ENCODE peak calls at places on chromosomes 11 and 22, in four cellular contexts. One of them, this sample, is unnamed.

GRCh38 chr11:70694371-70694770 is 296.0 kb downstream of the CTTN start:
- DNase-seq in kidney tubule cell: no peak
- DNase-seq in EH: no peak
- DNase-seq in GM19239: no peak
- DNase-seq in this sample: no peak

GRCh38 chr11:44993971-44994705 is 43.5 kb upstream of the TP53I11 start:
- DNase-seq in EH: no peak
- DNase-seq in GM19239: no peak
- DNase-seq in kidney tubule cell: no peak
- DNase-seq in this sample: no peak

GRCh38 chr11:116078101-116078561 is 573.9 kb upstream of the CADM1 start:
- DNase-seq in GM19239: no peak
- DNase-seq in kidney tubule cell: peak
- DNase-seq in EH: no peak
- DNase-seq in this sample: peak

GRCh38 chr11:60798631-60799030 is 13.5 kb downstream of the MS4A10 start:
- DNase-seq in kidney tubule cell: no peak
- DNase-seq in EH: no peak
- DNase-seq in GM19239: no peak
- DNase-seq in this sample: no peak

GRCh38 chr11:7637447-7638157 is 35.7 kb downstream of the CYB5R2 start:
- DNase-seq in GM19239: no peak
- DNase-seq in kidney tubule cell: no peak
- DNase-seq in EH: peak
- DNase-seq in this sample: no peak

GRCh38 chr11:21472256-21472655 is 720.6 kb upstream of the ANO5 start:
- DNase-seq in EH: no peak
- DNase-seq in GM19239: no peak
- DNase-seq in kidney tubule cell: peak
- DNase-seq in this sample: no peak

GRCh38 chr11:39571081-39571480 is 1888.4 kb downstream of the LRRC4C start:
- DNase-seq in kidney tubule cell: peak
- DNase-seq in EH: no peak
- DNase-seq in GM19239: no peak
- DNase-seq in this sample: no peak

GRCh38 chr22:30031328-30031727 is 48.9 kb upstream of the HORMAD2 start:
- DNase-seq in kidney tubule cell: no peak
- DNase-seq in EH: no peak
- DNase-seq in GM19239: no peak
- DNase-seq in this sample: no peak

GRCh38 chr22:33477131-33478111 is 419.2 kb upstream of the SYN3 start:
- DNase-seq in kidney tubule cell: no peak
- DNase-seq in GM19239: no peak
- DNase-seq in EH: no peak
- DNase-seq in this sample: no peak

GRCh38 chr11:48107188-48107704 is 109.4 kb upstream of the OR4B1 start:
- DNase-seq in kidney tubule cell: peak
- DNase-seq in GM19239: peak
- DNase-seq in EH: peak
- DNase-seq in this sample: peak

GRCh38 chr11:31815743-31816466 is 4.8 kb upstream of the PAX6 start:
- DNase-seq in kidney tubule cell: no peak
- DNase-seq in EH: no peak
- DNase-seq in GM19239: no peak
- DNase-seq in this sample: peak

GRCh38 chr22:47174671-47175111 is 412.2 kb downstream of the TBC1D22A start:
- DNase-seq in GM19239: no peak
- DNase-seq in EH: no peak
- DNase-seq in kidney tubule cell: no peak
- DNase-seq in this sample: no peak

GRCh38 chr11:12842933-12843636 is 166.0 kb upstream of the RASSF10 start:
- DNase-seq in GM19239: no peak
- DNase-seq in EH: peak
- DNase-seq in kidney tubule cell: peak
- DNase-seq in this sample: no peak

GRCh38 chr11:2768471-2769408 is 68.9 kb upstream of the KCNQ1OT1 start:
- DNase-seq in GM19239: no peak
- DNase-seq in kidney tubule cell: peak
- DNase-seq in EH: peak
- DNase-seq in this sample: no peak

GRCh38 chr11:16792426-16792825 is 54.0 kb downstream of the C11orf58 start:
- DNase-seq in EH: peak
- DNase-seq in kidney tubule cell: peak
- DNase-seq in GM19239: no peak
- DNase-seq in this sample: no peak

GRCh38 chr11:70429428-70429705 is 31.0 kb downstream of the CTTN start:
- DNase-seq in GM19239: no peak
- DNase-seq in EH: no peak
- DNase-seq in kidney tubule cell: no peak
- DNase-seq in this sample: no peak

GRCh38 chr11:78138694-78139421 is 568 bp downstream of the ALG8 start:
- DNase-seq in kidney tubule cell: peak
- DNase-seq in GM19239: peak
- DNase-seq in EH: peak
- DNase-seq in this sample: peak

GRCh38 chr22:23067023-23067650 is 3.2 kb upstream of the GNAZ start:
- DNase-seq in GM19239: no peak
- DNase-seq in kidney tubule cell: no peak
- DNase-seq in EH: no peak
- DNase-seq in this sample: no peak

GRCh38 chr11:19370100-19370861 is 129.5 kb upstream of the E2F8 start:
- DNase-seq in GM19239: no peak
- DNase-seq in EH: peak
- DNase-seq in kidney tubule cell: peak
- DNase-seq in this sample: no peak

GRCh38 chr11:9230291-9230690 is 34.9 kb downstream of the DENND5A start:
- DNase-seq in EH: peak
- DNase-seq in GM19239: no peak
- DNase-seq in kidney tubule cell: no peak
- DNase-seq in this sample: no peak

GRCh38 chr22:48089601-48090331 is 1327.3 kb downstream of the TBC1D22A start:
- DNase-seq in GM19239: no peak
- DNase-seq in kidney tubule cell: no peak
- DNase-seq in EH: no peak
- DNase-seq in this sample: no peak

GRCh38 chr11:44557464-44557863 is 8.0 kb upstream of the CD82 start:
- DNase-seq in GM19239: no peak
- DNase-seq in kidney tubule cell: no peak
- DNase-seq in EH: no peak
- DNase-seq in this sample: no peak

GRCh38 chr11:114892381-114893197 is 214.3 kb downstream of the NXPE2 start:
- DNase-seq in kidney tubule cell: peak
- DNase-seq in GM19239: peak
- DNase-seq in EH: no peak
- DNase-seq in this sample: peak

GRCh38 chr11:67616431-67617242 is 9.9 kb downstream of the NDUFV1 start:
- DNase-seq in GM19239: no peak
- DNase-seq in kidney tubule cell: no peak
- DNase-seq in EH: no peak
- DNase-seq in this sample: no peak

GRCh38 chr22:33018232-33018864 is 39.8 kb downstream of the SYN3 start:
- DNase-seq in EH: peak
- DNase-seq in kidney tubule cell: peak
- DNase-seq in GM19239: peak
- DNase-seq in this sample: peak

GRCh38 chr22:36292823-36293530 is 40.0 kb downstream of the APOL1 start:
- DNase-seq in kidney tubule cell: no peak
- DNase-seq in EH: no peak
- DNase-seq in GM19239: no peak
- DNase-seq in this sample: no peak

GRCh38 chr22:35178446-35178845 is 78.8 kb upstream of the HMGXB4 start:
- DNase-seq in kidney tubule cell: no peak
- DNase-seq in EH: no peak
- DNase-seq in GM19239: no peak
- DNase-seq in this sample: no peak

GRCh38 chr22:47398491-47398890 is 636.0 kb downstream of the TBC1D22A start:
- DNase-seq in EH: no peak
- DNase-seq in kidney tubule cell: no peak
- DNase-seq in GM19239: no peak
- DNase-seq in this sample: no peak

This sample was measured in GM20000.